ENCODE peak calls at places on chromosome 4, in six cellular contexts. S is HEK293T; H is activated CD4-positive, alpha-beta T cell treated with anti-CD3 and anti-CD28 coated beads for 24 hours; F is Right ventricle myocardium inferior; U is RWPE2; Y is renal cortical epithelial cell. J is an unnamed sample.

GRCh38 chr4:166091914-166092510 is 219.0 kb downstream of the TLL1 start:
- DNase-seq in S (peak; percentile 26), H (no peak), F (no peak), U (no peak), Y (peak; percentile 53), J (no peak)

GRCh38 chr4:4398430-4398829 is 11.5 kb downstream of the NSG1 start:
- DNase-seq in S (no peak), H (no peak), F (no peak), U (no peak), Y (no peak), J (no peak)

GRCh38 chr4:132001542-132001941 is 1147.6 kb upstream of the PCDH10 start:
- DNase-seq in S (no peak), H (no peak), F (no peak), U (no peak), Y (peak; percentile 72), J (no peak)

GRCh38 chr4:185481390-185481789 is 9.9 kb upstream of the CCDC110 start:
- DNase-seq in S (no peak), H (no peak), F (no peak), U (no peak), Y (no peak), J (no peak)

GRCh38 chr4:2800691-2801596 is 8.1 kb downstream of the SH3BP2 start:
- DNase-seq in S (no peak), H (no peak), F (peak; percentile 95), U (peak; percentile 62), Y (no peak), J (peak; percentile 95)

GRCh38 chr4:8695237-8696219 is 103.0 kb downstream of the CPZ start:
- DNase-seq in S (no peak), H (no peak), F (no peak), U (no peak), Y (no peak), J (no peak)

GRCh38 chr4:2090642-2091041 is 31.5 kb downstream of the NAT8L start:
- DNase-seq in S (no peak), H (no peak), F (no peak), U (no peak), Y (no peak), J (no peak)

GRCh38 chr4:185096032-185096653 is 46.9 kb upstream of the SLC25A4 start:
- DNase-seq in S (peak; percentile 18), H (no peak), F (no peak), U (no peak), Y (peak; percentile 59), J (no peak)

GRCh38 chr4:74006009-74006476 is 7.6 kb upstream of the CXCL5 start:
- DNase-seq in S (no peak), H (no peak), F (no peak), U (no peak), Y (peak; percentile 88), J (no peak)

GRCh38 chr4:150261571-150261970 is 183.3 kb downstream of the DCLK2 start:
- DNase-seq in S (no peak), H (no peak), F (no peak), U (no peak), Y (no peak), J (no peak)

GRCh38 chr4:5051210-5051691 is at the start of gene STK32B:
- DNase-seq in S (peak; percentile 67), H (no peak), F (peak; percentile 78), U (peak; percentile 69), Y (peak; percentile 48), J (peak; percentile 90)

GRCh38 chr4:71113294-71113693 is 119.8 kb downstream of the DCK start:
- DNase-seq in S (peak; percentile 20), H (no peak), F (no peak), U (no peak), Y (no peak), J (no peak)

GRCh38 chr4:153112071-153112460 is 92.2 kb upstream of the TRIM2 start:
- DNase-seq in S (no peak), H (no peak), F (no peak), U (no peak), Y (no peak), J (no peak)

GRCh38 chr4:140755811-140756291 is 334 bp downstream of the TBC1D9 start:
- DNase-seq in S (peak; percentile 44), H (no peak), F (peak; percentile 78), U (peak; percentile 51), Y (peak; percentile 16), J (peak; percentile 88)

GRCh38 chr4:33067221-33067620 is 2347.1 kb downstream of the PCDH7 start:
- DNase-seq in S (no peak), H (no peak), F (no peak), U (no peak), Y (no peak), J (no peak)

GRCh38 chr4:24211821-24212220 is 322.0 kb upstream of the PPARGC1A start:
- DNase-seq in S (no peak), H (no peak), F (no peak), U (no peak), Y (no peak), J (no peak)

GRCh38 chr4:98929341-98930267 is 671 bp upstream of the EIF4E start:
- DNase-seq in S (peak; percentile 45), H (peak; percentile 36), F (no peak), U (peak; percentile 89), Y (peak; percentile 98), J (peak; percentile 80)

GRCh38 chr4:145552181-145552822 is 66.9 kb upstream of the MMAA start:
- DNase-seq in S (no peak), H (no peak), F (no peak), U (no peak), Y (no peak), J (no peak)

GRCh38 chr4:26030780-26031179 is 116.8 kb downstream of the SMIM20 start:
- DNase-seq in S (no peak), H (no peak), F (no peak), U (no peak), Y (no peak), J (no peak)

GRCh38 chr4:81052119-81053068 is 21.9 kb downstream of the BMP3 start:
- DNase-seq in S (peak; percentile 65), H (peak; percentile 16), F (no peak), U (no peak), Y (peak; percentile 55), J (no peak)

GRCh38 chr4:107801766-107802211 is 22.9 kb upstream of the SGMS2 start:
- DNase-seq in S (no peak), H (no peak), F (no peak), U (no peak), Y (peak; percentile 95), J (no peak)

GRCh38 chr4:15754323-15754722 is 23.8 kb upstream of the CD38 start:
- DNase-seq in S (no peak), H (no peak), F (no peak), U (no peak), Y (no peak), J (no peak)

GRCh38 chr4:172843273-172843672 is 325.3 kb upstream of the GALNT7 start:
- DNase-seq in S (no peak), H (no peak), F (no peak), U (no peak), Y (no peak), J (no peak)

GRCh38 chr4:52038109-52038912 is at the start of gene SGCB:
- DNase-seq in S (peak; percentile 75), H (peak; percentile 61), F (peak; percentile 81), U (peak; percentile 55), Y (no peak), J (peak; percentile 86)

GRCh38 chr4:38993683-38994082 is 38.5 kb downstream of the TMEM156 start:
- DNase-seq in S (peak; percentile 13), H (no peak), F (no peak), U (no peak), Y (peak; percentile 16), J (no peak)

GRCh38 chr4:147017081-147017480 is 71.4 kb upstream of the TTC29 start:
- DNase-seq in S (no peak), H (no peak), F (no peak), U (no peak), Y (no peak), J (no peak)

GRCh38 chr4:150363721-150364688 is 217.9 kb upstream of the MAB21L2 start:
- DNase-seq in S (no peak), H (no peak), F (no peak), U (no peak), Y (no peak), J (no peak)

GRCh38 chr4:48603366-48604003 is 113.4 kb downstream of the ZAR1 start:
- DNase-seq in S (no peak), H (no peak), F (no peak), U (no peak), Y (peak; percentile 58), J (no peak)

GRCh38 chr4:52588771-52589591 is 70.1 kb downstream of the USP46 start:
- DNase-seq in S (no peak), H (no peak), F (no peak), U (no peak), Y (peak; percentile 47), J (no peak)

J was measured in kidney.